ENCODE peak calls at places on chromosomes 3 and 15, in seven cellular contexts. H is NCI-H1092 treated with DMSO at 0.1 percent for 48 hours, J is BE2C, M is B cell, L is mucosa of gallbladder, R is osteocyte, X is brain microvascular endothelial cell. Q is an unnamed sample.

GRCh38 chr15:43872416-43873020 is 45.7 kb downstream of the WDR76 start:
- DNase-seq in J (peak), L (peak), H (peak), X (peak), R (no peak), M (no peak), Q (peak)

GRCh38 chr15:99143655-99144610 is 39.1 kb downstream of the SYNM start:
- DNase-seq in X (no peak), R (peak), H (no peak), J (no peak), M (no peak), L (peak), Q (no peak)

GRCh38 chr15:58492661-58493397 is 61.0 kb downstream of the LIPC start:
- DNase-seq in M (no peak), X (no peak), J (no peak), H (no peak), R (no peak), L (no peak), Q (no peak)

GRCh38 chr3:40192628-40193027 is 116.9 kb upstream of the EIF1B start:
- DNase-seq in M (no peak), R (peak), J (no peak), L (no peak), H (no peak), X (no peak), Q (no peak)

GRCh38 chr3:112377418-112378071 is 44.6 kb downstream of the CD200 start:
- DNase-seq in H (no peak), R (no peak), J (no peak), M (no peak), X (peak), L (no peak), Q (no peak)

GRCh38 chr3:13853978-13854296 is 25.9 kb downstream of the WNT7A start:
- DNase-seq in R (no peak), J (no peak), X (no peak), M (no peak), H (no peak), L (peak), Q (peak)

GRCh38 chr3:124826703-124827102 is 60.5 kb downstream of the ITGB5 start:
- DNase-seq in R (no peak), L (no peak), J (no peak), H (no peak), X (peak), M (no peak), Q (peak)

GRCh38 chr3:123338620-123339061 is 110.2 kb downstream of the ADCY5 start:
- DNase-seq in X (no peak), L (no peak), H (no peak), J (no peak), R (no peak), M (no peak), Q (no peak)

GRCh38 chr3:183295211-183295610 is 42.2 kb downstream of the B3GNT5 start:
- DNase-seq in L (peak), J (no peak), H (no peak), X (peak), M (no peak), R (no peak), Q (peak)

GRCh38 chr15:90571063-90571541 is 41.4 kb downstream of the CRTC3 start:
- DNase-seq in M (no peak), H (no peak), J (no peak), L (peak), R (no peak), X (peak), Q (peak)

GRCh38 chr15:40357723-40358491 is at the start of gene DISP2:
- DNase-seq in X (peak), L (peak), M (peak), J (peak), R (peak), H (peak), Q (peak)

GRCh38 chr3:149487598-149488197 is 13.2 kb downstream of the TM4SF4 start:
- DNase-seq in M (no peak), H (no peak), J (peak), X (no peak), R (no peak), L (no peak), Q (no peak)

GRCh38 chr15:72964135-72964534 is 88.1 kb upstream of the NEO1 start:
- DNase-seq in H (no peak), R (no peak), X (no peak), J (no peak), M (no peak), L (no peak), Q (no peak)

GRCh38 chr3:64054488-64054887 is 31.2 kb upstream of the PSMD6 start:
- DNase-seq in M (no peak), X (no peak), R (no peak), L (no peak), J (no peak), H (no peak), Q (no peak)

GRCh38 chr15:72406936-72407335 is 8.8 kb downstream of the TMEM202 start:
- DNase-seq in X (no peak), J (no peak), M (no peak), R (no peak), L (no peak), H (no peak), Q (no peak)

GRCh38 chr15:90598053-90598577 is 68.4 kb downstream of the CRTC3 start:
- DNase-seq in H (no peak), L (peak), M (peak), J (no peak), X (no peak), R (no peak), Q (peak)

GRCh38 chr3:122594025-122594424 is 16.6 kb downstream of the PARP15 start:
- DNase-seq in X (no peak), H (no peak), L (no peak), J (no peak), R (no peak), M (no peak), Q (no peak)

GRCh38 chr15:55254916-55255679 is 34.5 kb downstream of the RAB27A start:
- DNase-seq in R (no peak), L (no peak), J (no peak), H (no peak), X (no peak), M (peak), Q (no peak)

GRCh38 chr3:101170806-101171558 is 149.4 kb downstream of the IMPG2 start:
- DNase-seq in J (no peak), L (no peak), M (no peak), X (no peak), R (no peak), H (no peak), Q (no peak)

GRCh38 chr3:143121240-143122088 is 1.9 kb downstream of the CHST2 start:
- DNase-seq in X (peak), J (peak), M (no peak), L (peak), H (no peak), R (peak), Q (no peak)

GRCh38 chr3:116607205-116607604 is 102.4 kb upstream of the TUSC7 start:
- DNase-seq in H (no peak), M (no peak), L (no peak), R (no peak), J (no peak), X (no peak), Q (no peak)

GRCh38 chr15:76189106-76189505 is 122.2 kb downstream of the ETFA start:
- DNase-seq in M (no peak), H (no peak), R (no peak), L (no peak), X (no peak), J (no peak), Q (no peak)

GRCh38 chr3:178189854-178190253 is 346.4 kb upstream of the KCNMB2 start:
- DNase-seq in X (no peak), R (no peak), L (no peak), J (no peak), M (no peak), H (no peak), Q (no peak)

GRCh38 chr15:24764375-24765171 is 89.0 kb downstream of the NPAP1 start:
- DNase-seq in L (no peak), R (no peak), M (no peak), J (no peak), X (no peak), H (no peak), Q (no peak)

GRCh38 chr3:143480306-143480852 is 360.8 kb downstream of the CHST2 start:
- DNase-seq in L (no peak), J (no peak), X (peak), M (no peak), R (no peak), H (no peak), Q (peak)

GRCh38 chr3:198032445-198032936 is 72.5 kb downstream of the LMLN start:
- DNase-seq in M (no peak), R (no peak), J (no peak), H (no peak), X (no peak), L (no peak), Q (no peak)

GRCh38 chr15:93173369-93173768 is 84.4 kb upstream of the RGMA start:
- DNase-seq in J (no peak), X (peak), R (no peak), L (no peak), H (no peak), M (no peak), Q (peak)

GRCh38 chr3:153602801-153603200 is 440.8 kb downstream of the RAP2B start:
- DNase-seq in H (no peak), L (no peak), M (no peak), J (no peak), X (no peak), R (no peak), Q (no peak)

GRCh38 chr15:33915571-33916407 is 52.5 kb upstream of the CHRM5 start:
- DNase-seq in L (no peak), M (no peak), J (peak), R (no peak), H (no peak), X (no peak), Q (peak)

GRCh38 chr15:87547470-87548181 is 708.9 kb downstream of the NTRK3 start:
- DNase-seq in R (no peak), M (no peak), L (peak), J (no peak), X (no peak), H (no peak), Q (peak)

GRCh38 chr15:68055224-68055705 is 1.1 kb downstream of the PIAS1 start:
- DNase-seq in J (peak), X (peak), L (peak), M (peak), R (no peak), H (peak), Q (peak)

GRCh38 chr3:24521306-24522154 is 26.9 kb upstream of the THRB start:
- DNase-seq in H (peak), X (no peak), M (peak), J (peak), L (peak), R (peak), Q (no peak)

GRCh38 chr3:72338942-72339749 is 509.1 kb downstream of the SHQ1 start:
- DNase-seq in M (no peak), R (no peak), L (no peak), J (no peak), X (peak), H (no peak), Q (peak)

GRCh38 chr3:127652246-127652995 is 20.3 kb upstream of the ABTB1 start:
- DNase-seq in M (peak), X (peak), R (no peak), H (peak), L (peak), J (peak), Q (peak)

Q was measured in A172.